ENCODE peak calls at places on chromosomes 12 and 14, in five cellular contexts. L is body of pancreas, J is fibroblast of pulmonary artery, O is dorsolateral prefrontal cortex, Y is PC-3. N is an unnamed sample.

GRCh38 chr12:11839093-11839641 is 189.7 kb downstream of the ETV6 start:
- DNase-seq in J (peak; percentile 84), O (no peak), L (peak; percentile 18), Y (peak; percentile 49), N (peak; percentile 49)

GRCh38 chr14:92963301-92964123 is 40.6 kb downstream of the CHGA start:
- DNase-seq in O (no peak), L (no peak), Y (no peak), J (no peak), N (no peak)

GRCh38 chr12:41190360-41190759 is 2.2 kb downstream of the PDZRN4 start:
- DNase-seq in O (peak; percentile 68), J (peak; percentile 3), L (no peak), Y (peak; percentile 44), N (peak; percentile 25)

GRCh38 chr12:94427520-94428381 is 31.9 kb downstream of the CEP83 start:
- DNase-seq in Y (no peak), O (no peak), L (peak; percentile 31), J (peak; percentile 88), N (peak; percentile 86)

GRCh38 chr12:65603428-65604351 is 220.6 kb upstream of the HMGA2 start:
- DNase-seq in J (peak; percentile 87), L (no peak), O (no peak), Y (peak; percentile 92), N (peak; percentile 93)

GRCh38 chr12:82627799-82628198 is 58.9 kb upstream of the TMTC2 start:
- DNase-seq in L (no peak), J (peak; percentile 56), Y (peak; percentile 67), O (peak; percentile 17), N (peak; percentile 67)

GRCh38 chr12:96361074-96361473 is 39.2 kb downstream of the CDK17 start:
- DNase-seq in Y (no peak), J (peak; percentile 24), O (no peak), L (no peak), N (no peak)

GRCh38 chr14:50560929-50561280 is 960 bp downstream of the ATL1 start:
- DNase-seq in O (peak; percentile 90), Y (peak; percentile 37), J (peak; percentile 42), L (peak; percentile 74), N (peak; percentile 58)

GRCh38 chr12:59040651-59041050 is 120.3 kb upstream of the LRIG3 start:
- DNase-seq in Y (peak; percentile 33), O (no peak), J (peak; percentile 75), L (no peak), N (peak; percentile 76)

GRCh38 chr14:92470215-92470614 is 43.4 kb upstream of the RIN3 start:
- DNase-seq in O (no peak), J (no peak), L (no peak), Y (peak; percentile 79), N (peak; percentile 31)

GRCh38 chr12:132414634-132415340 is 75.2 kb upstream of the FBRSL1 start:
- DNase-seq in Y (peak; percentile 94), L (peak; percentile 91), O (peak; percentile 55), J (peak; percentile 76), N (peak; percentile 78)

GRCh38 chr12:15541996-15542631 is 219.8 kb downstream of the PTPRO start:
- DNase-seq in J (no peak), O (no peak), L (no peak), Y (no peak), N (no peak)

GRCh38 chr12:132593521-132593920 is 16.9 kb downstream of the LRCOL1 start:
- DNase-seq in O (no peak), L (no peak), Y (no peak), J (no peak), N (no peak)

GRCh38 chr14:60981626-60982455 is 796 bp downstream of the SLC38A6 start:
- DNase-seq in J (peak; percentile 91), O (no peak), L (no peak), Y (peak; percentile 58), N (peak; percentile 83)

GRCh38 chr14:63901434-63902085 is 48.8 kb downstream of the SYNE2 start:
- DNase-seq in O (no peak), L (no peak), J (peak; percentile 85), Y (no peak), N (peak; percentile 91)

GRCh38 chr14:77243853-77244252 is 27.2 kb downstream of the NGB start:
- DNase-seq in Y (no peak), J (no peak), L (no peak), O (no peak), N (no peak)

GRCh38 chr12:132287391-132288238 is 41.8 kb downstream of the GALNT9 start:
- DNase-seq in O (no peak), Y (no peak), J (no peak), L (no peak), N (no peak)

GRCh38 chr12:8922544-8922943 is 8.2 kb downstream of the PHC1 start:
- DNase-seq in Y (no peak), O (no peak), L (no peak), J (no peak), N (no peak)

GRCh38 chr14:69879175-69880047 is at the start of gene SMOC1:
- DNase-seq in O (peak; percentile 64), Y (no peak), L (peak; percentile 85), J (peak; percentile 14), N (peak; percentile 94)

GRCh38 chr12:42372154-42372791 is 46.3 kb downstream of the PPHLN1 start:
- DNase-seq in L (no peak), Y (peak; percentile 82), J (peak; percentile 62), O (no peak), N (peak; percentile 62)

GRCh38 chr12:126506426-126507182 is 1441.4 kb downstream of the AACS start:
- DNase-seq in Y (no peak), O (no peak), J (peak; percentile 53), L (no peak), N (no peak)

GRCh38 chr12:98741229-98741614 is 96.1 kb downstream of the APAF1 start:
- DNase-seq in Y (peak; percentile 75), L (no peak), O (no peak), J (no peak), N (no peak)

GRCh38 chr12:3333583-3333982 is 157.4 kb upstream of the PRMT8 start:
- DNase-seq in O (peak; percentile 68), L (peak; percentile 10), Y (peak; percentile 22), J (peak; percentile 7), N (no peak)

GRCh38 chr14:96363751-96364336 is 518 bp downstream of the GSKIP start:
- DNase-seq in J (peak; percentile 65), Y (peak; percentile 48), L (peak; percentile 56), O (peak; percentile 20), N (peak; percentile 61)

GRCh38 chr12:114662512-114663177 is 21.3 kb downstream of the TBX3 start:
- DNase-seq in Y (peak; percentile 98), L (peak; percentile 87), O (peak; percentile 88), J (peak; percentile 89), N (peak; percentile 90)

GRCh38 chr12:87806310-87806709 is 222.9 kb downstream of the C12orf50 start:
- DNase-seq in L (no peak), O (no peak), J (no peak), Y (no peak), N (no peak)

GRCh38 chr12:132400011-132400641 is 70.7 kb upstream of the GALNT9 start:
- DNase-seq in O (no peak), L (peak; percentile 5), J (no peak), Y (no peak), N (no peak)

GRCh38 chr12:126051611-126052107 is 986.4 kb downstream of the AACS start:
- DNase-seq in O (no peak), Y (peak; percentile 74), L (no peak), J (peak; percentile 59), N (no peak)

DNA sequence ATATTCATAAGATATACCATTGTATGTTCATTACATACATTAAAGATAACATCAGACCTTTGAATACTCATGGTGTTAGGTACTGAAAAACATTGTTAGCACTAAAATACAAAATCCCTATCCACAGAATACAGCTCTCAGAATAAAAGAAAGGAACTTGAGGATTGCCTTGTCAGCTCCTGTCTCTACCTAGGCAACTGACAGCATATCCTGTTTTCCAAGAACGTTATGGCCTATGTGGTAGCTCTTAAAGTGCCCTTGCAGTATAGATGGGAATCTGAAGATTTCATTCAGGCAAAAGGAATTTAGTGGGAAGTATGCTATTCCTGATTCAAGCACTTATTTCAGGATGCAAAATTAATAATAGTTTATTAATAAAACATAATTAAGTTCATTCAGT is 1.8 kb upstream of the PPP1R12A start:
- DNase-seq in L (no peak), Y (no peak), O (no peak), J (no peak), N (no peak)
- H3K4me3 ChIP-seq in L (no peak overlapping the region), Y (peak overlapping the region; percentile 95), O (no peak overlapping the region), J (no peak overlapping the region), N (no peak overlapping the region)

GRCh38 chr12:124261885-124262284 is 33.0 kb upstream of the RFLNA start:
- DNase-seq in Y (no peak), O (no peak), J (no peak), L (no peak), N (no peak)

GRCh38 chr12:124270671-124271070 is 24.2 kb upstream of the RFLNA start:
- DNase-seq in Y (no peak), L (no peak), J (no peak), O (no peak), N (no peak)

GRCh38 chr12:124264089-124264795 is 30.7 kb upstream of the RFLNA start:
- DNase-seq in L (no peak), J (no peak), O (no peak), Y (no peak), N (no peak)

GRCh38 chr12:124264879-124265278 is 30.0 kb upstream of the RFLNA start:
- DNase-seq in J (no peak), Y (no peak), L (no peak), O (no peak), N (no peak)

DNA sequence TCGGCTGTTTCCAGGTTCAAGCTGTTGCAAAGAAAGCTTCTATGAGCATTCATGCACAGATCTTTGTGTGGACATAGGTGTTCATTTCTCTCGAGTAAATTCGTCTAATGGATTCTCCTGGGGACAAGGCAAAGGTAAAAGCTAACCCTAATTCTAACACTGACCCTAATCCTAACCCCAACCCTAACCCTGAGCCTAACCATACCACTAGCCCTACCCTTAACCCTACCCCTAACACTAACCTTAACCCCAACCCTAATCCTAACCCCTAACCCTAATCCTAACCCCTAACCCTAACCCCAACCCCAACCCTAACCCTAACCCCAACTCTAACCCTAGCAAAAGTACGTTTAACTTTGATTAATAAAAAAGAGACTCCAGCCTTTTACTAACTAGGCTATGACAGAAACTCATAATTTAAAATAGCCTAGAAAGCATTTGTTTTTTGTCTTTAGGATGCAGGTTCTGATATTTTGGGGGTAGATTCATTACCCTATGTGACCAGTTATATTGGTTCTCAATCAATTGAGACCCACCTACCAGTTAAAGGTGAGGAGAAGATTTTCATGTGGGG is 27.6 kb upstream of the RFLNA start:
- DNase-seq in L (no peak), J (no peak), Y (no peak), O (no peak), N (no peak)
- TF ChIP-seq CTCF in L (no peak), J (no peak), Y (no peak), O (no peak), N (no peak)

GRCh38 chr12:6201199-6201608 is 1.0 kb downstream of the CD9 start:
- DNase-seq in J (no peak), O (no peak), L (peak; percentile 46), Y (peak; percentile 57), N (no peak)
- H3K4me3 ChIP-seq in J (peak overlapping the region; percentile 69), O (peak overlapping the region; percentile 88), L (peak overlapping the region; percentile 81), Y (peak overlapping the region; percentile 98), N (peak overlapping the region; percentile 65)

DNA sequence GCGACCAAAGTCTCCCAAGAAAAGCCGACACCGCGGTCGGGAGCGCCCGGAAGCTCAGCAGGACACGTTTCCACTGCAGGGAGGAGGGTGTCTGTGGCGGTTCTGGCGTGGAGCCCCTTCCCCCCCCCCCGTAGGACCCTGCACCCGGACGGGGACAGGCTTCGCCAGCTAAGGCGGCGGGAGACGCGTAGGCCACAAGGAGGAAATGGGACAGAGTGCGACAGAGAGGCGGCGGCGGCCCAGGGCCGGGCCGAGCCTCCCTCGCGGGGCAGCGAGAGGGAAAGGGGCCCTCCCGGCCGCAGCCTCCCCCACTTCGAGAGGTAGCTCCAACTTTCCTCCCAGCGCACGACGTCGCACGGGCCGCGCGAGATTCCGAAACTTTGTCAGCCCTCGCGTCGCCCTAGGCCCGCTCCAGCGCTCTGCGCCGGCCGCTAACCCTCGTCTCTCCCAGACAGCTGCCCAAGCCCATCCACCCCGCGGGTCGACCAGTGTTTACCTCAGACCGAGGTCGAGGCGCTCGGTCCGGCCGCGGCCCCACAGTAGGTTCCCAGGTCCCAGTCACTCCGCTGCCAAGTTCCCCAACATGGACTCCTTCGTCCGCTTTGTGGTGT is 412 bp downstream of the SCAF11 start:
- DNase-seq in O (no peak), L (peak; percentile 67), Y (peak; percentile 34), J (no peak), N (peak; percentile 59)
- TF ChIP-seq CTCF in O (no peak), L (no peak), Y (no peak), J (no peak), N (no peak)